ENCODE peak calls at places on chromosomes 3 and 15, in nine cellular contexts. One of them, this sample, is unnamed.

GRCh38 chr3:172175254-172175599 is 135.8 kb downstream of the FNDC3B start:
- DNase-seq in AG10803: no peak
- DNase-seq in aorta: no peak
- DNase-seq in NB4: no peak
- DNase-seq in GM12878: no peak
- DNase-seq in AG08396: no peak
- DNase-seq in omental fat pad: no peak
- DNase-seq in progenitor cell of endocrine pancreas: no peak
- DNase-seq in activated gamma-delta T cell treated with Interleukin-2 at 50 U/mL for 16 hours: no peak
- DNase-seq in this sample: no peak

GRCh38 chr15:83200162-83200561 is 7.5 kb downstream of the HDGFL3 start:
- DNase-seq in AG10803: peak; percentile 61
- DNase-seq in aorta: no peak
- DNase-seq in NB4: no peak
- DNase-seq in GM12878: peak; percentile 55
- DNase-seq in AG08396: no peak
- DNase-seq in omental fat pad: no peak
- DNase-seq in progenitor cell of endocrine pancreas: no peak
- DNase-seq in activated gamma-delta T cell treated with Interleukin-2 at 50 U/mL for 16 hours: no peak
- DNase-seq in this sample: peak; percentile 70

GRCh38 chr15:40441736-40442531 is 1.2 kb downstream of the BAHD1 start:
- DNase-seq in AG10803: no peak
- DNase-seq in aorta: no peak
- DNase-seq in NB4: peak; percentile 62
- DNase-seq in GM12878: no peak
- DNase-seq in AG08396: no peak
- DNase-seq in omental fat pad: no peak
- DNase-seq in progenitor cell of endocrine pancreas: peak; percentile 35
- DNase-seq in activated gamma-delta T cell treated with Interleukin-2 at 50 U/mL for 16 hours: peak; percentile 21
- DNase-seq in this sample: no peak

GRCh38 chr3:158106773-158107461 is 697 bp upstream of the SHOX2 start:
- DNase-seq in AG10803: peak; percentile 4
- DNase-seq in aorta: no peak
- DNase-seq in NB4: no peak
- DNase-seq in GM12878: no peak
- DNase-seq in AG08396: no peak
- DNase-seq in omental fat pad: no peak
- DNase-seq in progenitor cell of endocrine pancreas: no peak
- DNase-seq in activated gamma-delta T cell treated with Interleukin-2 at 50 U/mL for 16 hours: no peak
- DNase-seq in this sample: peak; percentile 57

GRCh38 chr3:140499114-140499757 is 178.6 kb upstream of the TRIM42 start:
- DNase-seq in AG10803: peak; percentile 5
- DNase-seq in aorta: no peak
- DNase-seq in NB4: peak; percentile 15
- DNase-seq in GM12878: no peak
- DNase-seq in AG08396: no peak
- DNase-seq in omental fat pad: no peak
- DNase-seq in progenitor cell of endocrine pancreas: no peak
- DNase-seq in activated gamma-delta T cell treated with Interleukin-2 at 50 U/mL for 16 hours: no peak
- DNase-seq in this sample: no peak

GRCh38 chr3:194276768-194277546 is 74.2 kb downstream of the CPN2 start:
- DNase-seq in AG10803: peak; percentile 72
- DNase-seq in aorta: peak; percentile 83
- DNase-seq in NB4: no peak
- DNase-seq in GM12878: no peak
- DNase-seq in AG08396: peak; percentile 64
- DNase-seq in omental fat pad: no peak
- DNase-seq in progenitor cell of endocrine pancreas: no peak
- DNase-seq in activated gamma-delta T cell treated with Interleukin-2 at 50 U/mL for 16 hours: no peak
- DNase-seq in this sample: no peak

GRCh38 chr3:192611411-192611810 is 115.9 kb downstream of the FGF12 start:
- DNase-seq in AG10803: no peak
- DNase-seq in aorta: no peak
- DNase-seq in NB4: no peak
- DNase-seq in GM12878: no peak
- DNase-seq in AG08396: no peak
- DNase-seq in omental fat pad: no peak
- DNase-seq in progenitor cell of endocrine pancreas: no peak
- DNase-seq in activated gamma-delta T cell treated with Interleukin-2 at 50 U/mL for 16 hours: no peak
- DNase-seq in this sample: no peak

GRCh38 chr15:72117448-72117697 is 577 bp downstream of the MYO9A start:
- DNase-seq in AG10803: peak; percentile 78
- DNase-seq in aorta: peak; percentile 90
- DNase-seq in NB4: peak; percentile 80
- DNase-seq in GM12878: no peak
- DNase-seq in AG08396: peak; percentile 84
- DNase-seq in omental fat pad: peak; percentile 47
- DNase-seq in progenitor cell of endocrine pancreas: peak; percentile 54
- DNase-seq in activated gamma-delta T cell treated with Interleukin-2 at 50 U/mL for 16 hours: peak; percentile 57
- DNase-seq in this sample: peak; percentile 88

GRCh38 chr15:94580186-94580585 is 348.8 kb downstream of the MCTP2 start:
- DNase-seq in AG10803: no peak
- DNase-seq in aorta: no peak
- DNase-seq in NB4: no peak
- DNase-seq in GM12878: no peak
- DNase-seq in AG08396: no peak
- DNase-seq in omental fat pad: no peak
- DNase-seq in progenitor cell of endocrine pancreas: no peak
- DNase-seq in activated gamma-delta T cell treated with Interleukin-2 at 50 U/mL for 16 hours: no peak
- DNase-seq in this sample: no peak